ENCODE peak calls at places on chromosome 19, in ten cellular contexts. One of them, this sample, is unnamed.

GRCh38 chr19:37954421-37954874 is 47.4 kb downstream of the SIPA1L3 start:
- DNase-seq in HCT116: no peak
- DNase-seq in HepG2: no peak
- DNase-seq in SK-N-SH: no peak
- DNase-seq in stomach: no peak
- DNase-seq in prostate gland: no peak
- DNase-seq in suprapubic skin: no peak
- DNase-seq in transverse colon: peak; percentile 47
- DNase-seq in HL-60: no peak
- DNase-seq in GM23338: no peak
- DNase-seq in this sample: no peak

GRCh38 chr19:6740589-6741348 is 1.3 kb downstream of the TRIP10 start:
- DNase-seq in SK-N-SH: peak; percentile 81
- DNase-seq in HepG2: no peak
- DNase-seq in transverse colon: peak; percentile 62
- DNase-seq in prostate gland: peak; percentile 54
- DNase-seq in suprapubic skin: no peak
- DNase-seq in stomach: peak; percentile 45
- DNase-seq in HCT116: no peak
- DNase-seq in GM23338: peak; percentile 86
- DNase-seq in HL-60: no peak
- DNase-seq in this sample: peak; percentile 88

GRCh38 chr19:2546128-2547032 is 70.5 kb downstream of the GADD45B start:
- DNase-seq in HepG2: peak; percentile 88
- DNase-seq in transverse colon: peak; percentile 64
- DNase-seq in prostate gland: peak; percentile 45
- DNase-seq in HCT116: no peak
- DNase-seq in stomach: peak; percentile 64
- DNase-seq in HL-60: peak; percentile 88
- DNase-seq in GM23338: peak; percentile 81
- DNase-seq in suprapubic skin: peak; percentile 93
- DNase-seq in SK-N-SH: no peak
- DNase-seq in this sample: peak; percentile 89

GRCh38 chr19:43455321-43456113 is 9.9 kb downstream of the LYPD3 start:
- DNase-seq in SK-N-SH: no peak
- DNase-seq in stomach: no peak
- DNase-seq in GM23338: no peak
- DNase-seq in HepG2: no peak
- DNase-seq in HCT116: no peak
- DNase-seq in HL-60: no peak
- DNase-seq in transverse colon: no peak
- DNase-seq in suprapubic skin: no peak
- DNase-seq in prostate gland: peak; percentile 79
- DNase-seq in this sample: no peak

GRCh38 chr19:8609210-8610040 is 1.1 kb downstream of the ADAMTS10 start:
- DNase-seq in prostate gland: no peak
- DNase-seq in HCT116: peak; percentile 15
- DNase-seq in SK-N-SH: peak; percentile 92
- DNase-seq in HL-60: peak; percentile 42
- DNase-seq in stomach: peak; percentile 30
- DNase-seq in transverse colon: peak; percentile 34
- DNase-seq in GM23338: peak; percentile 87
- DNase-seq in HepG2: peak; percentile 32
- DNase-seq in suprapubic skin: no peak
- DNase-seq in this sample: no peak

GRCh38 chr19:31497709-31498108 is 148.5 kb upstream of the TSHZ3 start:
- DNase-seq in transverse colon: no peak
- DNase-seq in HCT116: no peak
- DNase-seq in stomach: no peak
- DNase-seq in suprapubic skin: no peak
- DNase-seq in GM23338: no peak
- DNase-seq in SK-N-SH: no peak
- DNase-seq in prostate gland: no peak
- DNase-seq in HepG2: no peak
- DNase-seq in HL-60: no peak
- DNase-seq in this sample: no peak

GRCh38 chr19:2550431-2551171 is 74.7 kb downstream of the GADD45B start:
- DNase-seq in GM23338: peak; percentile 43
- DNase-seq in HL-60: no peak
- DNase-seq in HCT116: no peak
- DNase-seq in suprapubic skin: no peak
- DNase-seq in prostate gland: no peak
- DNase-seq in HepG2: no peak
- DNase-seq in transverse colon: no peak
- DNase-seq in SK-N-SH: peak; percentile 54
- DNase-seq in stomach: no peak
- DNase-seq in this sample: peak; percentile 67

GRCh38 chr19:7874080-7874856 is at the start of gene PRR36:
- DNase-seq in suprapubic skin: no peak
- DNase-seq in stomach: peak; percentile 72
- DNase-seq in HCT116: no peak
- DNase-seq in SK-N-SH: peak; percentile 93
- DNase-seq in GM23338: peak; percentile 91
- DNase-seq in transverse colon: no peak
- DNase-seq in prostate gland: peak; percentile 69
- DNase-seq in HL-60: no peak
- DNase-seq in HepG2: peak; percentile 58
- DNase-seq in this sample: no peak

GRCh38 chr19:10352764-10353671 is 13.6 kb upstream of the ICAM3 start:
- DNase-seq in SK-N-SH: no peak
- DNase-seq in HepG2: no peak
- DNase-seq in prostate gland: no peak
- DNase-seq in HCT116: no peak
- DNase-seq in HL-60: no peak
- DNase-seq in stomach: no peak
- DNase-seq in transverse colon: no peak
- DNase-seq in suprapubic skin: no peak
- DNase-seq in GM23338: peak; percentile 96
- DNase-seq in this sample: no peak

GRCh38 chr19:48444933-48445194 is 919 bp upstream of the GRWD1 start:
- DNase-seq in SK-N-SH: no peak
- DNase-seq in HCT116: no peak
- DNase-seq in GM23338: no peak
- DNase-seq in HL-60: no peak
- DNase-seq in stomach: no peak
- DNase-seq in HepG2: no peak
- DNase-seq in transverse colon: no peak
- DNase-seq in prostate gland: no peak
- DNase-seq in suprapubic skin: no peak
- DNase-seq in this sample: no peak

GRCh38 chr19:49497790-49498106 is 1.5 kb downstream of the RPS11 start:
- DNase-seq in HL-60: no peak
- DNase-seq in GM23338: no peak
- DNase-seq in prostate gland: no peak
- DNase-seq in stomach: no peak
- DNase-seq in suprapubic skin: no peak
- DNase-seq in transverse colon: no peak
- DNase-seq in HCT116: no peak
- DNase-seq in HepG2: no peak
- DNase-seq in SK-N-SH: no peak
- DNase-seq in this sample: no peak
- H3K4me3 ChIP-seq in HL-60: peak overlapping the region; percentile 81
- H3K4me3 ChIP-seq in GM23338: peak overlapping the region; percentile 100
- H3K4me3 ChIP-seq in prostate gland: peak overlapping the region; percentile 64
- H3K4me3 ChIP-seq in stomach: peak overlapping the region; percentile 92
- H3K4me3 ChIP-seq in suprapubic skin: peak overlapping the region; percentile 75
- H3K4me3 ChIP-seq in transverse colon: no peak overlapping the region
- H3K4me3 ChIP-seq in HCT116: peak overlapping the region; percentile 96
- H3K4me3 ChIP-seq in HepG2: peak overlapping the region; percentile 78
- H3K4me3 ChIP-seq in SK-N-SH: peak overlapping the region; percentile 97
- H3K4me3 ChIP-seq in this sample: peak overlapping the region; percentile 80

DNA sequence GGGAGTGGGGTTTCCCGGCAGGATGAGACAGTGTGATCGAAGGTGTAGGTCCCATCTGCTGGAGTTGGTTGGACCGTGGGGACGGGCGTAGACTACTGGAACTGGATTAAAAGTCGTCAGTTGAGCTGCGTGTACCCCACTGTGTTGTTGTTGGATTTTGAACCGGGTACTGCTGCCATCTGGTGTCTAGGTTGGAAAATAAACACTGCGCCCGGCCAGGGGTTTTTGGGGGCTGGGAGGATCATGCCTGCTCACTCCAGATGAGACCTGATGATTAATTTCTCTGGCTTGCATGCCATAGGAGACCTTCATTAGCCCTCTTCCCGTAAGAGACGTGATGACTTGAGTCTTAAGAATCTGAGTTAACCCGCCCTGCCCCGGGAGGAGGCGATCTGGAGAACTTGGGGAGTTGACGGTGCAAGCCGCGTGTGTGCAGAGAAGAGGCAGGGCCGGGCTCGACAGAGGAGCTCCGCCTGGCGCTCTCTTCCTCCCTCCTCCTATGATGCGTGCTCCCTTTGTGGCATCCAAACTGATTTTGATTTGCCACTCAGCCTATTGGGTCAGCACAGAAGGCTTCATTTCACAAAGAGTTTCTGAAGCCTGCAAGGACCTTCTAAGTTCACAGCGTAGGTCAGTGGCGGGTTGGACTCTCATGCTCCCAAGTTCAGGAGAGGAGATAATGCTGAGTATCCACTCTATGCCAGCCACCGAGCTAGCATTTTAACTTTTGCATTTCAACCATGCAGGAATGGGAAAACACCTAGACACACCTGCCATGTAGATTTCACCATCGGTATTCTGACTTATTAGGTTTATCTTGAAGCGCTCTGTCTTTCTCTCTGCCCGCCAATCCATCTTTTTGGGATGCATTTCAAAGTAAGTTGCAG is 2.7 kb downstream of the UHRF1 start:
- DNase-seq in HL-60: peak; percentile 57
- DNase-seq in HepG2: peak; percentile 40
- DNase-seq in suprapubic skin: no peak
- DNase-seq in stomach: peak; percentile 52
- DNase-seq in transverse colon: peak; percentile 64
- DNase-seq in prostate gland: peak; percentile 55
- DNase-seq in SK-N-SH: peak; percentile 82
- DNase-seq in HCT116: peak; percentile 95
- DNase-seq in GM23338: peak; percentile 77
- DNase-seq in this sample: peak; percentile 83
- TF ChIP-seq POLR2AphosphoS5 in HL-60: no peak
- TF ChIP-seq POLR2AphosphoS5 in HepG2: no peak
- TF ChIP-seq POLR2AphosphoS5 in suprapubic skin: peak; percentile 22
- TF ChIP-seq POLR2AphosphoS5 in stomach: peak; percentile 48
- TF ChIP-seq POLR2AphosphoS5 in transverse colon: no peak
- TF ChIP-seq POLR2AphosphoS5 in prostate gland: peak; percentile 45
- TF ChIP-seq POLR2AphosphoS5 in SK-N-SH: peak; percentile 77
- TF ChIP-seq POLR2AphosphoS5 in HCT116: peak; percentile 70
- TF ChIP-seq POLR2AphosphoS5 in GM23338: no peak
- TF ChIP-seq POLR2AphosphoS5 in this sample: no peak

GRCh38 chr19:42324655-42325307 is 654 bp upstream of the MEGF8 start:
- DNase-seq in HCT116: no peak
- DNase-seq in HepG2: no peak
- DNase-seq in transverse colon: peak; percentile 22
- DNase-seq in prostate gland: no peak
- DNase-seq in SK-N-SH: no peak
- DNase-seq in stomach: no peak
- DNase-seq in HL-60: no peak
- DNase-seq in GM23338: no peak
- DNase-seq in suprapubic skin: no peak
- DNase-seq in this sample: peak; percentile 86
- H3K4me3 ChIP-seq in HCT116: peak overlapping the region; percentile 17
- H3K4me3 ChIP-seq in HepG2: peak overlapping the region; percentile 75
- H3K4me3 ChIP-seq in transverse colon: no peak overlapping the region
- H3K4me3 ChIP-seq in prostate gland: peak overlapping the region; percentile 63
- H3K4me3 ChIP-seq in SK-N-SH: peak overlapping the region; percentile 99
- H3K4me3 ChIP-seq in stomach: peak overlapping the region; percentile 86
- H3K4me3 ChIP-seq in HL-60: peak overlapping the region; percentile 44
- H3K4me3 ChIP-seq in GM23338: peak overlapping the region; percentile 55
- H3K4me3 ChIP-seq in suprapubic skin: peak overlapping the region; percentile 92
- H3K4me3 ChIP-seq in this sample: peak overlapping the region; percentile 70

DNA sequence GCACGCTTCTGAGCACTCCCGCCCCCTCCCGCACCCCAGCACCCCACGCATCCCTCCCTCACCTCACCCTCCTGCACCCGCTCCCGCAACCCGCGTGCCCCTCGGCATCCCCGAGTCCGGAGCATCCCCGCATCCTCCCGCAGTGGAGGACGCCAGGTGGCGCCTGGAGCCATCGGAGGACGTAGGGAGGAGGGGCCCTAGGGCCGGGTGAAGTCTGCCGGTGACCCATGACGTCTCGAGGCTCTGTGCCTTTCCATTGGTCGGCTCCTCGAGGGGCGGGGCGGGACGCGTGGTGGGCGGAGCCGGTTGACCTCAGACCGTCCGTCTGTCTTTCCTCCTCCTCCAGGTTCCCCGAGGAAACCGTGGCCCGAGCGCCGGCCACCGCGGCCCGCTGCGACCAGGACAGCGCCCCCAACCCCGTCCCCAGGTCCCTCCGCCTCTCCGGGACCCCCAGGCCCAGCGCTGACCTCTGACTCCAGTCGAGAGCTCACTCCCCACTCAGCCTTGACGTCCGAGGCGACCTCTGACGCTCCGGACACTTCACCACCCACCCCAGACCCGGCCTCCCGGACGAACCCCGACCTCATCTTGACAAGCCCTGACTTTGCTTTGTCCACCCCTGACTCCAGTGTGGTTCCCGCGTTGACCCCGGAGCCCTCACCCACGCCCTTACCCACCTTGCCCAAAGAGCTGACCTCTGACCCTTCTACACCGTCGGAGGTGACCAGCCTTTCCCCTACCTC is 19.9 kb downstream of the SBK2 start:
- DNase-seq in prostate gland: peak; percentile 94
- DNase-seq in SK-N-SH: peak; percentile 100
- DNase-seq in transverse colon: peak; percentile 95
- DNase-seq in suprapubic skin: peak; percentile 98
- DNase-seq in HCT116: peak; percentile 87
- DNase-seq in HepG2: peak; percentile 78
- DNase-seq in GM23338: peak; percentile 95
- DNase-seq in stomach: peak; percentile 97
- DNase-seq in HL-60: peak; percentile 87
- DNase-seq in this sample: peak; percentile 96
- TF ChIP-seq POLR2AphosphoS5 in prostate gland: peak; percentile 88
- TF ChIP-seq POLR2AphosphoS5 in SK-N-SH: no peak
- TF ChIP-seq POLR2AphosphoS5 in transverse colon: peak; percentile 52
- TF ChIP-seq POLR2AphosphoS5 in suprapubic skin: peak; percentile 74
- TF ChIP-seq POLR2AphosphoS5 in HCT116: peak; percentile 54
- TF ChIP-seq POLR2AphosphoS5 in HepG2: peak; percentile 35
- TF ChIP-seq POLR2AphosphoS5 in GM23338: no peak
- TF ChIP-seq POLR2AphosphoS5 in stomach: peak; percentile 91
- TF ChIP-seq POLR2AphosphoS5 in HL-60: no peak
- TF ChIP-seq POLR2AphosphoS5 in this sample: peak; percentile 57

GRCh38 chr19:23946569-23946968 is 31.9 kb downstream of the ZNF726 start:
- DNase-seq in stomach: no peak
- DNase-seq in prostate gland: no peak
- DNase-seq in HepG2: no peak
- DNase-seq in HL-60: no peak
- DNase-seq in SK-N-SH: no peak
- DNase-seq in transverse colon: no peak
- DNase-seq in suprapubic skin: no peak
- DNase-seq in GM23338: no peak
- DNase-seq in HCT116: no peak
- DNase-seq in this sample: no peak

GRCh38 chr19:23949611-23950010 is 34.9 kb downstream of the ZNF726 start:
- DNase-seq in prostate gland: no peak
- DNase-seq in stomach: no peak
- DNase-seq in HL-60: no peak
- DNase-seq in HCT116: no peak
- DNase-seq in transverse colon: no peak
- DNase-seq in SK-N-SH: no peak
- DNase-seq in GM23338: no peak
- DNase-seq in suprapubic skin: no peak
- DNase-seq in HepG2: no peak
- DNase-seq in this sample: no peak
- H3K4me3 ChIP-seq in prostate gland: no peak overlapping the region
- H3K4me3 ChIP-seq in stomach: no peak overlapping the region
- H3K4me3 ChIP-seq in HL-60: no peak overlapping the region
- H3K4me3 ChIP-seq in HCT116: no peak overlapping the region
- H3K4me3 ChIP-seq in transverse colon: no peak overlapping the region
- H3K4me3 ChIP-seq in SK-N-SH: no peak overlapping the region
- H3K4me3 ChIP-seq in GM23338: no peak overlapping the region
- H3K4me3 ChIP-seq in suprapubic skin: no peak overlapping the region
- H3K4me3 ChIP-seq in HepG2: no peak overlapping the region
- H3K4me3 ChIP-seq in this sample: no peak overlapping the region